ENCODE peak calls at places on chromosomes 3 and 15, in eight cellular contexts. I is stimulated activated CD4-positive, alpha-beta T cell treated with anti-CD3 and anti-CD28 coated beads, TNF-alpha, amount 100 ng/mL, for 1 hour; S is psoas muscle; F is T-helper 17 cell; C is thyroid gland; P is mucosa of gallbladder; U is NCI-H1105 treated with DMSO at 0.1 percent for 48 hours; T is stimulated activated CD8-positive, alpha-beta memory T cell treated with anti-CD3 and anti-CD28 coated beads, Interleukin-4, amount 100 ng/mL, for 1 hour. V is an unnamed sample.

GRCh38 chr15:36614016-36614415 is 34.6 kb downstream of the CDIN1 start:
- DNase-seq in C (no peak), S (no peak), U (no peak), T (no peak), F (no peak), P (no peak), I (no peak), V (no peak)

GRCh38 chr3:28901029-28901428 is 379.8 kb upstream of the RBMS3 start:
- DNase-seq in U (no peak), S (no peak), C (peak), F (no peak), T (no peak), P (peak), I (no peak), V (no peak)

GRCh38 chr3:153783106-153783505 is 338.1 kb upstream of the ARHGEF26 start:
- DNase-seq in T (no peak), F (no peak), I (no peak), C (no peak), S (no peak), P (peak), U (no peak), V (peak)

GRCh38 chr3:148791296-148791695 is 36.3 kb upstream of the CPB1 start:
- DNase-seq in P (no peak), C (no peak), T (no peak), U (no peak), S (no peak), I (no peak), F (no peak), V (no peak)

GRCh38 chr15:81087121-81087520 is 46.9 kb upstream of the CFAP161 start:
- DNase-seq in P (no peak), S (no peak), T (no peak), C (no peak), U (no peak), I (no peak), F (no peak), V (no peak)

GRCh38 chr15:57732526-57733331 is 26.2 kb downstream of the POLR2M start:
- DNase-seq in U (peak), C (peak), F (no peak), T (no peak), S (no peak), P (peak), I (peak), V (peak)

GRCh38 chr3:78481050-78481449 is 1286.7 kb downstream of the ROBO1 start:
- DNase-seq in S (peak), T (no peak), U (no peak), I (no peak), C (peak), P (no peak), F (no peak), V (no peak)

GRCh38 chr15:31359722-31360111 is 33.1 kb downstream of the KLF13 start:
- DNase-seq in T (no peak), I (no peak), F (no peak), S (no peak), U (no peak), P (no peak), C (no peak), V (no peak)

GRCh38 chr3:46947981-46948791 is 28.4 kb downstream of the CCDC12 start:
- DNase-seq in P (peak), I (peak), C (peak), F (peak), U (no peak), T (peak), S (peak), V (peak)

GRCh38 chr3:171494457-171495109 is 34.4 kb upstream of the TNIK start:
- DNase-seq in U (no peak), C (no peak), I (no peak), F (no peak), P (no peak), T (no peak), S (no peak), V (no peak)

GRCh38 chr3:71389191-71389590 is 194.3 kb downstream of the FOXP1 start:
- DNase-seq in I (no peak), S (no peak), F (no peak), C (no peak), P (no peak), U (peak), T (no peak), V (no peak)

GRCh38 chr15:31871887-31872281 is 158.4 kb upstream of the CHRNA7 start:
- DNase-seq in S (no peak), F (no peak), I (no peak), P (no peak), C (no peak), T (no peak), U (no peak), V (no peak)

GRCh38 chr15:71003314-71003713 is 110.7 kb downstream of the LRRC49 start:
- DNase-seq in F (no peak), C (no peak), S (no peak), P (no peak), T (no peak), U (no peak), I (no peak), V (no peak)

GRCh38 chr3:193816656-193817311 is 223.8 kb downstream of the OPA1 start:
- DNase-seq in F (no peak), U (peak), T (no peak), I (no peak), P (peak), S (peak), C (peak), V (peak)

GRCh38 chr15:71651750-71652186 is 158.6 kb upstream of the NR2E3 start:
- DNase-seq in T (no peak), I (no peak), C (peak), P (no peak), U (peak), S (no peak), F (no peak), V (no peak)

GRCh38 chr3:8769088-8769822 is at the start of gene OXTR:
- DNase-seq in I (no peak), S (peak), T (peak), F (peak), P (peak), C (peak), U (peak), V (peak)

GRCh38 chr15:65987100-65987499 is 117.8 kb downstream of the RAB11A start:
- DNase-seq in S (no peak), I (no peak), F (no peak), U (peak), C (no peak), P (no peak), T (no peak), V (no peak)

GRCh38 chr15:69400850-69401249 is 13.3 kb upstream of the KIF23 start:
- DNase-seq in I (no peak), S (no peak), T (no peak), P (no peak), C (no peak), U (no peak), F (no peak), V (no peak)

GRCh38 chr3:48555949-48556795 is 431 bp downstream of the PFKFB4 start:
- DNase-seq in T (no peak), I (no peak), F (no peak), P (no peak), S (no peak), C (no peak), U (no peak), V (no peak)

GRCh38 chr3:71916747-71917369 is 131.9 kb upstream of the PROK2 start:
- DNase-seq in S (no peak), C (peak), P (no peak), U (no peak), F (no peak), I (no peak), T (no peak), V (no peak)

GRCh38 chr3:25155696-25156471 is 272.2 kb upstream of the RARB start:
- DNase-seq in C (no peak), S (no peak), T (no peak), F (no peak), P (no peak), I (no peak), U (no peak), V (no peak)

GRCh38 chr3:32733631-32734229 is 48.7 kb downstream of the CNOT10 start:
- DNase-seq in P (no peak), S (no peak), F (no peak), C (no peak), U (peak), I (no peak), T (no peak), V (no peak)

GRCh38 chr3:84108442-84108971 is 850.3 kb upstream of the CADM2 start:
- DNase-seq in I (no peak), P (no peak), T (no peak), F (no peak), U (no peak), C (no peak), S (no peak), V (no peak)

GRCh38 chr3:147940846-147941245 is 531.7 kb downstream of the ZIC1 start:
- DNase-seq in T (no peak), I (no peak), S (no peak), F (no peak), C (no peak), U (no peak), P (no peak), V (no peak)

GRCh38 chr15:89143503-89144162 is 55.4 kb downstream of the ABHD2 start:
- DNase-seq in P (no peak), T (no peak), I (no peak), S (no peak), F (no peak), C (no peak), U (peak), V (no peak)

GRCh38 chr3:146161725-146162047 is 702 bp upstream of the PLOD2 start:
- DNase-seq in P (peak), T (no peak), I (no peak), S (peak), F (no peak), U (peak), C (peak), V (peak)

GRCh38 chr15:99433757-99434211 is 132.0 kb upstream of the MEF2A start:
- DNase-seq in T (no peak), P (no peak), C (no peak), I (no peak), S (peak), F (no peak), U (no peak), V (peak)

GRCh38 chr3:72487078-72487765 is 361.0 kb downstream of the SHQ1 start:
- DNase-seq in P (peak), C (peak), I (no peak), U (no peak), S (peak), T (no peak), F (no peak), V (peak)